ENCODE peak calls at places on chromosomes 1 and 21, in five cellular contexts. I is memory B cell; N is mammary epithelial cell; B is glutamatergic neuron; Y is stimulated activated effector memory CD8-positive, alpha-beta T cell treated with anti-CD3 and anti-CD28 coated beads, Interleukin-12 subunit alpha, Interleukin-12 subunit beta, amount 100 ng/mL, for 72 hours. H is an unnamed sample.

GRCh38 chr1:247043406-247043805 is 35.2 kb downstream of the ZNF670 start:
- DNase-seq in I (no peak), B (no peak), N (no peak), Y (no peak), H (no peak)

GRCh38 chr1:205978676-205979075 is 24.5 kb downstream of the RAB7B start:
- DNase-seq in N (no peak), Y (no peak), I (no peak), B (no peak), H (no peak)

GRCh38 chr1:16396591-16396990 is 29.5 kb downstream of the SZRD1 start:
- DNase-seq in I (no peak), B (no peak), Y (no peak), N (peak), H (no peak)

GRCh38 chr1:224287714-224288113 is 42.3 kb downstream of the NVL start:
- DNase-seq in I (no peak), N (no peak), Y (no peak), B (no peak), H (no peak)

GRCh38 chr1:167936930-167937708 is at the start of gene MPC2:
- DNase-seq in B (peak), Y (no peak), N (peak), I (peak), H (peak)

GRCh38 chr1:29218223-29218622 is 12.5 kb downstream of the MECR start:
- DNase-seq in Y (no peak), B (no peak), N (no peak), I (no peak), H (no peak)

GRCh38 chr1:235426143-235426542 is 58.9 kb downstream of the TBCE start:
- DNase-seq in N (no peak), Y (no peak), B (no peak), I (no peak), H (no peak)

GRCh38 chr1:117210831-117211261 is at the start of gene VTCN1:
- DNase-seq in I (no peak), N (peak), B (no peak), Y (no peak), H (peak)

GRCh38 chr1:11286735-11287410 is 13.9 kb downstream of the UBIAD1 start:
- DNase-seq in Y (no peak), B (peak), I (no peak), N (no peak), H (no peak)

GRCh38 chr1:119549719-119550141 is 42.7 kb downstream of the HSD3B1 start:
- DNase-seq in I (peak), N (peak), Y (peak), B (peak), H (peak)

GRCh38 chr1:153919879-153920852 is 2.6 kb downstream of the GATAD2B start:
- DNase-seq in Y (no peak), B (no peak), N (peak), I (no peak), H (no peak)

GRCh38 chr1:35031103-35031452 is 667 bp downstream of the ZMYM6 start:
- DNase-seq in N (peak), B (peak), I (no peak), Y (peak), H (no peak)

GRCh38 chr21:42524341-42525227 is 10.9 kb downstream of the SLC37A1 start:
- DNase-seq in Y (no peak), N (no peak), B (peak), I (peak), H (peak)

GRCh38 chr1:174818951-174819350 is 180.8 kb upstream of the CACYBP start:
- DNase-seq in Y (no peak), N (peak), B (no peak), I (no peak), H (no peak)

GRCh38 chr1:240582953-240583352 is 29.0 kb downstream of the GREM2 start:
- DNase-seq in B (no peak), N (no peak), Y (no peak), I (no peak), H (no peak)

GRCh38 chr1:210373878-210374599 is 45.3 kb downstream of the HHAT start:
- DNase-seq in N (peak), B (peak), I (peak), Y (peak), H (no peak)

GRCh38 chr1:198620951-198621824 is 17.7 kb upstream of the PTPRC start:
- DNase-seq in I (peak), Y (peak), B (no peak), N (no peak), H (no peak)

GRCh38 chr1:228000836-228001563 is 5.8 kb upstream of the WNT3A start:
- DNase-seq in N (no peak), I (no peak), Y (peak), B (no peak), H (no peak)

GRCh38 chr1:235648407-235648907 is 1.1 kb downstream of the GNG4 start:
- DNase-seq in N (no peak), I (no peak), Y (no peak), B (peak), H (peak)

GRCh38 chr1:1040004-1040991 is 20.4 kb downstream of the AGRN start:
- DNase-seq in N (peak), Y (peak), I (peak), B (peak), H (no peak)

GRCh38 chr1:944341-945325 is 14.4 kb downstream of the NOC2L start:
- DNase-seq in N (no peak), B (peak), Y (no peak), I (no peak), H (no peak)

GRCh38 chr1:119829636-119830035 is 18.4 kb upstream of the REG4 start:
- DNase-seq in N (no peak), B (no peak), I (no peak), Y (no peak), H (no peak)

GRCh38 chr1:156812293-156812990 is 4.2 kb downstream of the SH2D2A start:
- DNase-seq in Y (no peak), B (no peak), N (peak), I (no peak), H (no peak)

GRCh38 chr1:46131093-46131492 is 1.3 kb downstream of the PIK3R3 start:
- DNase-seq in B (no peak), N (no peak), I (no peak), Y (no peak), H (no peak)

GRCh38 chr1:243946946-243947345 is 96.9 kb upstream of the AKT3 start:
- DNase-seq in I (peak), Y (no peak), B (peak), N (peak), H (no peak)

GRCh38 chr1:234827181-234827580 is 217.2 kb upstream of the IRF2BP2 start:
- DNase-seq in I (no peak), Y (no peak), B (no peak), N (no peak), H (no peak)

H was measured in pancreas.